ENCODE peak calls at places on chromosomes 7 and 10, in eight cellular contexts. One of them, this sample, is unnamed.

GRCh38 chr7:121020652-121021051 is 32.1 kb downstream of the CPED1 start:
- DNase-seq in thoracic aorta: no peak
- DNase-seq in AG04450: no peak
- DNase-seq in transverse colon: no peak
- DNase-seq in CD8-positive, alpha-beta T cell: no peak
- DNase-seq in foreskin fibroblast: peak
- DNase-seq in gastrocnemius medialis: no peak
- DNase-seq in left ventricle myocardium inferior: no peak
- DNase-seq in this sample: no peak

GRCh38 chr10:106957825-106958581 is 206.5 kb downstream of the SORCS1 start:
- DNase-seq in thoracic aorta: no peak
- DNase-seq in AG04450: no peak
- DNase-seq in transverse colon: no peak
- DNase-seq in CD8-positive, alpha-beta T cell: no peak
- DNase-seq in foreskin fibroblast: no peak
- DNase-seq in gastrocnemius medialis: no peak
- DNase-seq in left ventricle myocardium inferior: no peak
- DNase-seq in this sample: no peak

GRCh38 chr7:141231018-141231792 is 157.3 kb downstream of the TMEM178B start:
- DNase-seq in thoracic aorta: no peak
- DNase-seq in AG04450: no peak
- DNase-seq in transverse colon: no peak
- DNase-seq in CD8-positive, alpha-beta T cell: no peak
- DNase-seq in foreskin fibroblast: no peak
- DNase-seq in gastrocnemius medialis: no peak
- DNase-seq in left ventricle myocardium inferior: peak
- DNase-seq in this sample: no peak

GRCh38 chr7:28419717-28420116 is 7.4 kb downstream of the CREB5 start:
- DNase-seq in thoracic aorta: no peak
- DNase-seq in AG04450: peak
- DNase-seq in transverse colon: no peak
- DNase-seq in CD8-positive, alpha-beta T cell: no peak
- DNase-seq in foreskin fibroblast: peak
- DNase-seq in gastrocnemius medialis: peak
- DNase-seq in left ventricle myocardium inferior: no peak
- DNase-seq in this sample: no peak

GRCh38 chr7:128912281-128912680 is 1.8 kb upstream of the KCP start:
- DNase-seq in thoracic aorta: no peak
- DNase-seq in AG04450: no peak
- DNase-seq in transverse colon: no peak
- DNase-seq in CD8-positive, alpha-beta T cell: no peak
- DNase-seq in foreskin fibroblast: no peak
- DNase-seq in gastrocnemius medialis: no peak
- DNase-seq in left ventricle myocardium inferior: no peak
- DNase-seq in this sample: no peak

GRCh38 chr7:150944066-150945042 is 33.8 kb downstream of the KCNH2 start:
- DNase-seq in thoracic aorta: no peak
- DNase-seq in AG04450: no peak
- DNase-seq in transverse colon: no peak
- DNase-seq in CD8-positive, alpha-beta T cell: no peak
- DNase-seq in foreskin fibroblast: no peak
- DNase-seq in gastrocnemius medialis: no peak
- DNase-seq in left ventricle myocardium inferior: no peak
- DNase-seq in this sample: no peak

GRCh38 chr10:6240254-6240653 is 37.5 kb downstream of the PFKFB3 start:
- DNase-seq in thoracic aorta: no peak
- DNase-seq in AG04450: no peak
- DNase-seq in transverse colon: no peak
- DNase-seq in CD8-positive, alpha-beta T cell: no peak
- DNase-seq in foreskin fibroblast: no peak
- DNase-seq in gastrocnemius medialis: no peak
- DNase-seq in left ventricle myocardium inferior: no peak
- DNase-seq in this sample: no peak

GRCh38 chr10:87578160-87578559 is 73.5 kb downstream of the MINPP1 start:
- DNase-seq in thoracic aorta: no peak
- DNase-seq in AG04450: no peak
- DNase-seq in transverse colon: no peak
- DNase-seq in CD8-positive, alpha-beta T cell: no peak
- DNase-seq in foreskin fibroblast: no peak
- DNase-seq in gastrocnemius medialis: no peak
- DNase-seq in left ventricle myocardium inferior: no peak
- DNase-seq in this sample: no peak

GRCh38 chr7:149422914-149423285 is 38.0 kb downstream of the ZNF777 start:
- DNase-seq in thoracic aorta: no peak
- DNase-seq in AG04450: no peak
- DNase-seq in transverse colon: peak
- DNase-seq in CD8-positive, alpha-beta T cell: peak
- DNase-seq in foreskin fibroblast: no peak
- DNase-seq in gastrocnemius medialis: no peak
- DNase-seq in left ventricle myocardium inferior: peak
- DNase-seq in this sample: no peak

GRCh38 chr10:102796407-102797176 is 40.6 kb downstream of the CYP17A1 start:
- DNase-seq in thoracic aorta: no peak
- DNase-seq in AG04450: no peak
- DNase-seq in transverse colon: peak
- DNase-seq in CD8-positive, alpha-beta T cell: peak
- DNase-seq in foreskin fibroblast: peak
- DNase-seq in gastrocnemius medialis: peak
- DNase-seq in left ventricle myocardium inferior: peak
- DNase-seq in this sample: no peak

GRCh38 chr7:23230586-23231195 is 15.9 kb upstream of the GPNMB start:
- DNase-seq in thoracic aorta: no peak
- DNase-seq in AG04450: no peak
- DNase-seq in transverse colon: no peak
- DNase-seq in CD8-positive, alpha-beta T cell: no peak
- DNase-seq in foreskin fibroblast: no peak
- DNase-seq in gastrocnemius medialis: no peak
- DNase-seq in left ventricle myocardium inferior: no peak
- DNase-seq in this sample: no peak

GRCh38 chr7:23237000-23237399 is 9.6 kb upstream of the GPNMB start:
- DNase-seq in thoracic aorta: no peak
- DNase-seq in AG04450: no peak
- DNase-seq in transverse colon: no peak
- DNase-seq in CD8-positive, alpha-beta T cell: no peak
- DNase-seq in foreskin fibroblast: no peak
- DNase-seq in gastrocnemius medialis: no peak
- DNase-seq in left ventricle myocardium inferior: no peak
- DNase-seq in this sample: no peak

GRCh38 chr7:23232966-23233365 is 13.6 kb upstream of the GPNMB start:
- DNase-seq in thoracic aorta: no peak
- DNase-seq in AG04450: no peak
- DNase-seq in transverse colon: no peak
- DNase-seq in CD8-positive, alpha-beta T cell: no peak
- DNase-seq in foreskin fibroblast: no peak
- DNase-seq in gastrocnemius medialis: no peak
- DNase-seq in left ventricle myocardium inferior: no peak
- DNase-seq in this sample: no peak

GRCh38 chr7:23235688-23236280 is 10.8 kb upstream of the GPNMB start:
- DNase-seq in thoracic aorta: no peak
- DNase-seq in AG04450: no peak
- DNase-seq in transverse colon: no peak
- DNase-seq in CD8-positive, alpha-beta T cell: no peak
- DNase-seq in foreskin fibroblast: no peak
- DNase-seq in gastrocnemius medialis: peak
- DNase-seq in left ventricle myocardium inferior: peak
- DNase-seq in this sample: no peak

GRCh38 chr7:23234569-23235296 is 11.8 kb upstream of the GPNMB start:
- DNase-seq in thoracic aorta: no peak
- DNase-seq in AG04450: no peak
- DNase-seq in transverse colon: peak
- DNase-seq in CD8-positive, alpha-beta T cell: no peak
- DNase-seq in foreskin fibroblast: no peak
- DNase-seq in gastrocnemius medialis: no peak
- DNase-seq in left ventricle myocardium inferior: no peak
- DNase-seq in this sample: no peak
- TF ChIP-seq CTCF in thoracic aorta: no peak
- TF ChIP-seq CTCF in AG04450: no peak
- TF ChIP-seq CTCF in transverse colon: no peak
- TF ChIP-seq CTCF in CD8-positive, alpha-beta T cell: no peak
- TF ChIP-seq CTCF in foreskin fibroblast: no peak
- TF ChIP-seq CTCF in gastrocnemius medialis: no peak
- TF ChIP-seq CTCF in left ventricle myocardium inferior: no peak
- TF ChIP-seq CTCF in this sample: no peak

GRCh38 chr10:28532509-28533314 is at the start of gene WAC:
- DNase-seq in thoracic aorta: peak
- DNase-seq in AG04450: peak
- DNase-seq in transverse colon: peak
- DNase-seq in CD8-positive, alpha-beta T cell: peak
- DNase-seq in foreskin fibroblast: peak
- DNase-seq in gastrocnemius medialis: peak
- DNase-seq in left ventricle myocardium inferior: peak
- DNase-seq in this sample: peak
- TF ChIP-seq CTCF in thoracic aorta: peak
- TF ChIP-seq CTCF in AG04450: no peak
- TF ChIP-seq CTCF in transverse colon: no peak
- TF ChIP-seq CTCF in CD8-positive, alpha-beta T cell: no peak
- TF ChIP-seq CTCF in foreskin fibroblast: no peak
- TF ChIP-seq CTCF in gastrocnemius medialis: peak
- TF ChIP-seq CTCF in left ventricle myocardium inferior: no peak
- TF ChIP-seq CTCF in this sample: no peak

GRCh38 chr7:100629117-100629711 is 12.1 kb downstream of the TFR2 start:
- DNase-seq in thoracic aorta: no peak
- DNase-seq in AG04450: no peak
- DNase-seq in transverse colon: peak
- DNase-seq in CD8-positive, alpha-beta T cell: no peak
- DNase-seq in foreskin fibroblast: no peak
- DNase-seq in gastrocnemius medialis: no peak
- DNase-seq in left ventricle myocardium inferior: no peak
- DNase-seq in this sample: no peak
- TF ChIP-seq CTCF in thoracic aorta: no peak
- TF ChIP-seq CTCF in AG04450: peak
- TF ChIP-seq CTCF in transverse colon: no peak
- TF ChIP-seq CTCF in CD8-positive, alpha-beta T cell: peak
- TF ChIP-seq CTCF in foreskin fibroblast: peak
- TF ChIP-seq CTCF in gastrocnemius medialis: no peak
- TF ChIP-seq CTCF in left ventricle myocardium inferior: peak
- TF ChIP-seq CTCF in this sample: peak

GRCh38 chr7:2985866-2986265 is 57.8 kb downstream of the CARD11 start:
- DNase-seq in thoracic aorta: no peak
- DNase-seq in AG04450: no peak
- DNase-seq in transverse colon: no peak
- DNase-seq in CD8-positive, alpha-beta T cell: no peak
- DNase-seq in foreskin fibroblast: no peak
- DNase-seq in gastrocnemius medialis: no peak
- DNase-seq in left ventricle myocardium inferior: no peak
- DNase-seq in this sample: no peak
- TF ChIP-seq CTCF in thoracic aorta: no peak
- TF ChIP-seq CTCF in AG04450: no peak
- TF ChIP-seq CTCF in transverse colon: no peak
- TF ChIP-seq CTCF in CD8-positive, alpha-beta T cell: no peak
- TF ChIP-seq CTCF in foreskin fibroblast: no peak
- TF ChIP-seq CTCF in gastrocnemius medialis: no peak
- TF ChIP-seq CTCF in left ventricle myocardium inferior: no peak
- TF ChIP-seq CTCF in this sample: no peak

GRCh38 chr10:109996766-109997171 is 11.0 kb upstream of the ADD3 start:
- DNase-seq in thoracic aorta: no peak
- DNase-seq in AG04450: no peak
- DNase-seq in transverse colon: no peak
- DNase-seq in CD8-positive, alpha-beta T cell: no peak
- DNase-seq in foreskin fibroblast: no peak
- DNase-seq in gastrocnemius medialis: no peak
- DNase-seq in left ventricle myocardium inferior: no peak
- DNase-seq in this sample: no peak
- TF ChIP-seq CTCF in thoracic aorta: no peak
- TF ChIP-seq CTCF in AG04450: no peak
- TF ChIP-seq CTCF in transverse colon: no peak
- TF ChIP-seq CTCF in CD8-positive, alpha-beta T cell: no peak
- TF ChIP-seq CTCF in foreskin fibroblast: no peak
- TF ChIP-seq CTCF in gastrocnemius medialis: no peak
- TF ChIP-seq CTCF in left ventricle myocardium inferior: no peak
- TF ChIP-seq CTCF in this sample: no peak

GRCh38 chr10:3231951-3232730 is 59.6 kb upstream of the PITRM1 start:
- DNase-seq in thoracic aorta: no peak
- DNase-seq in AG04450: no peak
- DNase-seq in transverse colon: no peak
- DNase-seq in CD8-positive, alpha-beta T cell: no peak
- DNase-seq in foreskin fibroblast: no peak
- DNase-seq in gastrocnemius medialis: no peak
- DNase-seq in left ventricle myocardium inferior: no peak
- DNase-seq in this sample: no peak
- TF ChIP-seq CTCF in thoracic aorta: peak
- TF ChIP-seq CTCF in AG04450: peak
- TF ChIP-seq CTCF in transverse colon: no peak
- TF ChIP-seq CTCF in CD8-positive, alpha-beta T cell: no peak
- TF ChIP-seq CTCF in foreskin fibroblast: no peak
- TF ChIP-seq CTCF in gastrocnemius medialis: no peak
- TF ChIP-seq CTCF in left ventricle myocardium inferior: no peak
- TF ChIP-seq CTCF in this sample: peak

GRCh38 chr10:98414932-98415709 is at the start of gene PYROXD2:
- DNase-seq in thoracic aorta: peak
- DNase-seq in AG04450: peak
- DNase-seq in transverse colon: peak
- DNase-seq in CD8-positive, alpha-beta T cell: peak
- DNase-seq in foreskin fibroblast: peak
- DNase-seq in gastrocnemius medialis: peak
- DNase-seq in left ventricle myocardium inferior: peak
- DNase-seq in this sample: peak
- TF ChIP-seq CTCF in thoracic aorta: no peak
- TF ChIP-seq CTCF in AG04450: no peak
- TF ChIP-seq CTCF in transverse colon: no peak
- TF ChIP-seq CTCF in CD8-positive, alpha-beta T cell: no peak
- TF ChIP-seq CTCF in foreskin fibroblast: no peak
- TF ChIP-seq CTCF in gastrocnemius medialis: no peak
- TF ChIP-seq CTCF in left ventricle myocardium inferior: no peak
- TF ChIP-seq CTCF in this sample: no peak

GRCh38 chr7:105125745-105126144 is 111.7 kb downstream of the KMT2E start:
- DNase-seq in thoracic aorta: no peak
- DNase-seq in AG04450: no peak
- DNase-seq in transverse colon: no peak
- DNase-seq in CD8-positive, alpha-beta T cell: no peak
- DNase-seq in foreskin fibroblast: no peak
- DNase-seq in gastrocnemius medialis: no peak
- DNase-seq in left ventricle myocardium inferior: no peak
- DNase-seq in this sample: no peak
- TF ChIP-seq CTCF in thoracic aorta: no peak
- TF ChIP-seq CTCF in AG04450: no peak
- TF ChIP-seq CTCF in transverse colon: no peak
- TF ChIP-seq CTCF in CD8-positive, alpha-beta T cell: no peak
- TF ChIP-seq CTCF in foreskin fibroblast: no peak
- TF ChIP-seq CTCF in gastrocnemius medialis: no peak
- TF ChIP-seq CTCF in left ventricle myocardium inferior: no peak
- TF ChIP-seq CTCF in this sample: no peak

DNA sequence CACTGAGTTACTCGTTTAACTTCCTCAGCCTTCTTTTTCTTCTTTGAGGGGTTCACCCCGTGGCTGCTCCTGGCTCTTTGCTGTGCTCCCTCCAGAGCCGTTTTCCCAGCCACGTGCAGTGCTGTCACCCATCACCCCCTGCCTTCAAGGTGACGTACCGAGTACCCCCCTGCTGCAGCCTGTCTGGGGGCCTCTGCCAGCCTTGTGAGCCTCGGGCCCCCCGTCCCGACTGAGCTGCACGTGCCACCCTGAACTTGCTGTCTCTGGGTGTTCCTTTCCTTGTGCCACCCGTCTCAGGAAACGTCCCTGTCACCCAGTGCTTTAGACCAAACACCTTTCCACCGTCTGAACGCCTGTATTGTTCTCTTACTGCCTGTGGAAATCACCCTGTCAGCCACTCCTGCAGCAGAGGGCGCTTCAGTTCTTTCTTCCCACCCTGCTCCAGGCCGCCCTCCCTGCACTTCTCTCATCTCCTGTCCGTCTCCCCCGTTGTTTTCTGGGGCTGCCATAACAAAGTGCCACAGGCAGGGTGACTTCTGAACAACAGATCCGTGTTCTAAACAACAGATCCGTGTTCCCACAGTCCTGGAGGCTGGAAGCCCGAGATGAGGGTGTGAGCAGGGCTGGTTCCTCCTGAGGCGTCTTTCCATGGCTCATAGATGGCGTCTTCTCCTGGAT is 44.6 kb downstream of the WDR37 start:
- DNase-seq in thoracic aorta: no peak
- DNase-seq in AG04450: no peak
- DNase-seq in transverse colon: no peak
- DNase-seq in CD8-positive, alpha-beta T cell: no peak
- DNase-seq in foreskin fibroblast: no peak
- DNase-seq in gastrocnemius medialis: no peak
- DNase-seq in left ventricle myocardium inferior: no peak
- DNase-seq in this sample: no peak
- TF ChIP-seq CTCF in thoracic aorta: no peak
- TF ChIP-seq CTCF in AG04450: no peak
- TF ChIP-seq CTCF in transverse colon: no peak
- TF ChIP-seq CTCF in CD8-positive, alpha-beta T cell: no peak
- TF ChIP-seq CTCF in foreskin fibroblast: no peak
- TF ChIP-seq CTCF in gastrocnemius medialis: no peak
- TF ChIP-seq CTCF in left ventricle myocardium inferior: no peak
- TF ChIP-seq CTCF in this sample: peak

This sample was measured in osteocyte.